ENCODE peak calls at places on chromosomes 4 and X, in eight cellular contexts. A, U, D, Z, K, Q, H and S are unnamed samples.

GRCh38 chr4:39255916-39256315 is 73.6 kb downstream of the WDR19 start:
- DNase-seq in K (no peak), A (no peak), U (no peak), H (no peak), Z (no peak), Q (no peak), D (no peak), S (no peak)

GRCh38 chrX:20284444-20284843 is 17.7 kb upstream of the RPS6KA3 start:
- DNase-seq in D (no peak), Z (no peak), A (no peak), K (no peak), Q (no peak), U (no peak), H (no peak), S (no peak)

GRCh38 chr4:113633467-113633866 is 128.1 kb downstream of the CAMK2D start:
- DNase-seq in Z (no peak), H (no peak), U (no peak), D (no peak), A (no peak), Q (no peak), K (no peak), S (no peak)

GRCh38 chrX:31240982-31241381 is 169.1 kb upstream of the FTHL17 start:
- DNase-seq in U (no peak), Q (no peak), H (no peak), Z (no peak), D (no peak), K (no peak), A (no peak), S (no peak)

GRCh38 chrX:79367907-79368306 is 773 bp upstream of the ITM2A start:
- DNase-seq in A (no peak), D (no peak), K (no peak), Z (no peak), H (no peak), U (no peak), Q (no peak), S (no peak)

GRCh38 chr4:158302076-158302866 is 92.0 kb downstream of the TMEM144 start:
- DNase-seq in A (no peak), K (peak; percentile 73), Q (no peak), H (no peak), U (no peak), Z (no peak), D (peak; percentile 91), S (no peak)

GRCh38 chr4:25107827-25108516 is 52.3 kb downstream of the SEPSECS start:
- DNase-seq in U (no peak), D (no peak), Z (no peak), A (no peak), H (no peak), K (no peak), Q (no peak), S (no peak)

GRCh38 chr4:45554423-45554822 is 569.4 kb downstream of the GABRG1 start:
- DNase-seq in H (no peak), U (no peak), Q (no peak), K (no peak), Z (no peak), D (no peak), A (no peak), S (no peak)

GRCh38 chrX:71607488-71607887 is 10.8 kb downstream of the CXCR3 start:
- DNase-seq in Z (no peak), U (no peak), Q (no peak), D (no peak), A (no peak), K (no peak), H (no peak), S (no peak)

GRCh38 chr4:170138580-170139194 is 48.9 kb upstream of the AADAT start:
- DNase-seq in K (peak; percentile 42), A (peak; percentile 90), U (peak; percentile 68), D (peak; percentile 72), Q (peak; percentile 19), Z (no peak), H (peak; percentile 26), S (peak; percentile 23)

GRCh38 chr4:61501812-61502211 is 301.7 kb downstream of the ADGRL3 start:
- DNase-seq in A (no peak), D (no peak), Z (no peak), K (no peak), Q (no peak), H (no peak), U (no peak), S (no peak)

GRCh38 chr4:108166441-108167315 is 2.1 kb downstream of the LEF1 start:
- DNase-seq in D (no peak), H (peak; percentile 43), K (no peak), Z (peak; percentile 27), A (peak; percentile 31), U (no peak), Q (peak; percentile 50), S (no peak)

GRCh38 chr4:173092003-173092402 is 76.6 kb upstream of the GALNT7 start:
- DNase-seq in Q (no peak), D (no peak), K (no peak), A (no peak), U (no peak), Z (no peak), H (no peak), S (no peak)

GRCh38 chrX:19747672-19748610 is 139.5 kb downstream of the SH3KBP1 start:
- DNase-seq in K (no peak), H (peak; percentile 24), A (no peak), Q (peak; percentile 45), D (no peak), Z (peak; percentile 79), U (no peak), S (no peak)

GRCh38 chr4:31246856-31247255 is 526.7 kb downstream of the PCDH7 start:
- DNase-seq in K (peak; percentile 3), H (no peak), A (no peak), Q (no peak), Z (no peak), U (no peak), D (no peak), S (no peak)

GRCh38 chr4:145176641-145177432 is 3.6 kb downstream of the OTUD4 start:
- DNase-seq in K (no peak), Z (no peak), D (no peak), U (no peak), Q (no peak), A (no peak), H (no peak), S (no peak)

GRCh38 chr4:178080312-178080711 is 638.1 kb upstream of the AGA start:
- DNase-seq in Q (no peak), H (no peak), Z (no peak), D (no peak), U (no peak), A (no peak), K (no peak), S (no peak)

GRCh38 chr4:110643096-110643495 is 20.2 kb upstream of the PITX2 start:
- DNase-seq in U (no peak), A (no peak), Z (no peak), Q (no peak), K (no peak), D (no peak), H (no peak), S (no peak)